ENCODE peak calls at places on chromosome 5, in eight cellular contexts. One of them, this sample, is unnamed.

GRCh38 chr5:159628703-159629102 is 287.6 kb upstream of the ADRA1B start:
- DNase-seq in IMR-90: no peak
- DNase-seq in AG10803: no peak
- DNase-seq in lower leg skin: no peak
- DNase-seq in psoas muscle: no peak
- DNase-seq in AG08395: no peak
- DNase-seq in stimulated activated CD4-positive, alpha-beta T cell treated with anti-CD3 and anti-CD28 coated beads, Interleukin-4, amount 100 ng/mL, for 4 hours: no peak
- DNase-seq in left ventricle myocardium inferior: no peak
- DNase-seq in this sample: no peak

GRCh38 chr5:91076138-91076537 is 307.0 kb downstream of the ARRDC3 start:
- DNase-seq in left ventricle myocardium inferior: no peak
- DNase-seq in AG10803: peak
- DNase-seq in stimulated activated CD4-positive, alpha-beta T cell treated with anti-CD3 and anti-CD28 coated beads, Interleukin-4, amount 100 ng/mL, for 4 hours: no peak
- DNase-seq in lower leg skin: no peak
- DNase-seq in AG08395: peak
- DNase-seq in IMR-90: peak
- DNase-seq in psoas muscle: no peak
- DNase-seq in this sample: no peak

GRCh38 chr5:172414618-172415599 is 39.4 kb downstream of the SH3PXD2B start:
- DNase-seq in lower leg skin: no peak
- DNase-seq in left ventricle myocardium inferior: peak
- DNase-seq in IMR-90: no peak
- DNase-seq in AG08395: peak
- DNase-seq in stimulated activated CD4-positive, alpha-beta T cell treated with anti-CD3 and anti-CD28 coated beads, Interleukin-4, amount 100 ng/mL, for 4 hours: no peak
- DNase-seq in AG10803: peak
- DNase-seq in psoas muscle: peak
- DNase-seq in this sample: no peak

GRCh38 chr5:159337291-159337974 is 7.1 kb upstream of the IL12B start:
- DNase-seq in AG10803: peak
- DNase-seq in lower leg skin: no peak
- DNase-seq in left ventricle myocardium inferior: no peak
- DNase-seq in IMR-90: peak
- DNase-seq in stimulated activated CD4-positive, alpha-beta T cell treated with anti-CD3 and anti-CD28 coated beads, Interleukin-4, amount 100 ng/mL, for 4 hours: peak
- DNase-seq in AG08395: peak
- DNase-seq in psoas muscle: no peak
- DNase-seq in this sample: no peak

GRCh38 chr5:6728795-6729183 is 15.6 kb downstream of the TENT4A start:
- DNase-seq in psoas muscle: no peak
- DNase-seq in IMR-90: no peak
- DNase-seq in lower leg skin: no peak
- DNase-seq in AG08395: no peak
- DNase-seq in left ventricle myocardium inferior: no peak
- DNase-seq in AG10803: no peak
- DNase-seq in stimulated activated CD4-positive, alpha-beta T cell treated with anti-CD3 and anti-CD28 coated beads, Interleukin-4, amount 100 ng/mL, for 4 hours: no peak
- DNase-seq in this sample: no peak

GRCh38 chr5:171614511-171614910 is 171.1 kb upstream of the SMIM23 start:
- DNase-seq in stimulated activated CD4-positive, alpha-beta T cell treated with anti-CD3 and anti-CD28 coated beads, Interleukin-4, amount 100 ng/mL, for 4 hours: no peak
- DNase-seq in psoas muscle: no peak
- DNase-seq in left ventricle myocardium inferior: no peak
- DNase-seq in IMR-90: no peak
- DNase-seq in AG10803: no peak
- DNase-seq in AG08395: no peak
- DNase-seq in lower leg skin: no peak
- DNase-seq in this sample: no peak

GRCh38 chr5:157431544-157432200 is 28.3 kb upstream of the NIPAL4 start:
- DNase-seq in IMR-90: peak
- DNase-seq in psoas muscle: no peak
- DNase-seq in AG08395: peak
- DNase-seq in AG10803: peak
- DNase-seq in left ventricle myocardium inferior: no peak
- DNase-seq in stimulated activated CD4-positive, alpha-beta T cell treated with anti-CD3 and anti-CD28 coated beads, Interleukin-4, amount 100 ng/mL, for 4 hours: peak
- DNase-seq in lower leg skin: no peak
- DNase-seq in this sample: peak

GRCh38 chr5:110851357-110851756 is 112.5 kb downstream of the SLC25A46 start:
- DNase-seq in psoas muscle: no peak
- DNase-seq in stimulated activated CD4-positive, alpha-beta T cell treated with anti-CD3 and anti-CD28 coated beads, Interleukin-4, amount 100 ng/mL, for 4 hours: no peak
- DNase-seq in left ventricle myocardium inferior: no peak
- DNase-seq in AG10803: no peak
- DNase-seq in AG08395: no peak
- DNase-seq in lower leg skin: no peak
- DNase-seq in IMR-90: peak
- DNase-seq in this sample: no peak

GRCh38 chr5:154215531-154215930 is 25.0 kb downstream of the GALNT10 start:
- DNase-seq in stimulated activated CD4-positive, alpha-beta T cell treated with anti-CD3 and anti-CD28 coated beads, Interleukin-4, amount 100 ng/mL, for 4 hours: no peak
- DNase-seq in lower leg skin: no peak
- DNase-seq in AG08395: no peak
- DNase-seq in IMR-90: no peak
- DNase-seq in psoas muscle: no peak
- DNase-seq in left ventricle myocardium inferior: no peak
- DNase-seq in AG10803: no peak
- DNase-seq in this sample: no peak

GRCh38 chr5:159825551-159826051 is 90.7 kb upstream of the ADRA1B start:
- DNase-seq in IMR-90: no peak
- DNase-seq in psoas muscle: peak
- DNase-seq in stimulated activated CD4-positive, alpha-beta T cell treated with anti-CD3 and anti-CD28 coated beads, Interleukin-4, amount 100 ng/mL, for 4 hours: no peak
- DNase-seq in lower leg skin: no peak
- DNase-seq in left ventricle myocardium inferior: no peak
- DNase-seq in AG10803: peak
- DNase-seq in AG08395: no peak
- DNase-seq in this sample: no peak

GRCh38 chr5:52134013-52134650 is 653.6 kb upstream of the ITGA1 start:
- DNase-seq in AG08395: no peak
- DNase-seq in IMR-90: no peak
- DNase-seq in lower leg skin: no peak
- DNase-seq in left ventricle myocardium inferior: no peak
- DNase-seq in AG10803: no peak
- DNase-seq in stimulated activated CD4-positive, alpha-beta T cell treated with anti-CD3 and anti-CD28 coated beads, Interleukin-4, amount 100 ng/mL, for 4 hours: no peak
- DNase-seq in psoas muscle: no peak
- DNase-seq in this sample: no peak